ENCODE peak calls at places on chromosomes 11 and 22, in four cellular contexts. Z is foreskin fibroblast, U is heart right ventricle, J is K562. A is an unnamed sample.

GRCh38 chr11:134558258-134558835 is 146.3 kb upstream of the B3GAT1 start:
- DNase-seq in Z (no peak), U (peak), J (no peak), A (no peak)

GRCh38 chr11:113161671-113162589 is 152.5 kb upstream of the TTC12 start:
- DNase-seq in Z (no peak), U (no peak), J (no peak), A (no peak)

GRCh38 chr22:16968218-16968595 is 39.8 kb downstream of the GAB4 start:
- DNase-seq in Z (no peak), U (no peak), J (no peak), A (no peak)

GRCh38 chr11:94794287-94795168 is 26.4 kb downstream of the AMOTL1 start:
- DNase-seq in Z (peak), U (peak), J (no peak), A (peak)

GRCh38 chr22:19066531-19067271 is 55.5 kb downstream of the DGCR2 start:
- DNase-seq in Z (peak), U (no peak), J (no peak), A (peak)

GRCh38 chr11:64384981-64385952 is 26.3 kb downstream of the RPS6KA4 start:
- DNase-seq in Z (no peak), U (no peak), J (no peak), A (no peak)

GRCh38 chr11:66547662-66548009 is 933 bp downstream of the ACTN3 start:
- DNase-seq in Z (no peak), U (no peak), J (no peak), A (no peak)

GRCh38 chr11:90558328-90558865 is 335.5 kb upstream of the CHORDC1 start:
- DNase-seq in Z (no peak), U (no peak), J (no peak), A (no peak)

GRCh38 chr22:33565580-33565995 is 354.7 kb downstream of the LARGE1 start:
- DNase-seq in Z (no peak), U (peak), J (no peak), A (no peak)

GRCh38 chr11:67996622-67997459 is 7.1 kb downstream of the UNC93B1 start:
- DNase-seq in Z (peak), U (no peak), J (peak), A (no peak)

GRCh38 chr22:44918166-44918924 is 91.5 kb downstream of the PHF21B start:
- DNase-seq in Z (no peak), U (no peak), J (no peak), A (no peak)

GRCh38 chr11:27934830-27935145 is 173.2 kb downstream of the KIF18A start:
- DNase-seq in Z (peak), U (no peak), J (no peak), A (peak)

GRCh38 chr22:49137216-49137840 is 690.3 kb downstream of the BRD1 start:
- DNase-seq in Z (no peak), U (no peak), J (no peak), A (no peak)

GRCh38 chr11:528815-529728 is 6.3 kb downstream of the HRAS start:
- DNase-seq in Z (no peak), U (no peak), J (peak), A (no peak)

GRCh38 chr11:66258473-66258893 is 10.0 kb upstream of the RAB1B start:
- DNase-seq in Z (no peak), U (no peak), J (no peak), A (no peak)

GRCh38 chr11:126722006-126722736 is 278.4 kb downstream of the KIRREL3 start:
- DNase-seq in Z (no peak), U (no peak), J (no peak), A (no peak)

GRCh38 chr11:105780781-105781525 is 171.1 kb downstream of the GRIA4 start:
- DNase-seq in Z (no peak), U (no peak), J (no peak), A (no peak)

GRCh38 chr11:117097567-117098268 is 510 bp downstream of the SIK3 start:
- DNase-seq in Z (peak), U (peak), J (peak), A (no peak)

GRCh38 chr11:13687271-13687670 is 18.8 kb downstream of the FAR1 start:
- DNase-seq in Z (no peak), U (no peak), J (no peak), A (no peak)

GRCh38 chr11:123033895-123034294 is 28.0 kb downstream of the HSPA8 start:
- DNase-seq in Z (peak), U (no peak), J (no peak), A (no peak)

GRCh38 chr22:37843746-37844089 is 416 bp downstream of the ANKRD54 start:
- DNase-seq in Z (peak), U (peak), J (peak), A (no peak)

GRCh38 chr11:107172996-107173395 is 154.7 kb upstream of the GUCY1A2 start:
- DNase-seq in Z (no peak), U (no peak), J (no peak), A (no peak)

GRCh38 chr11:130437848-130438247 is 9.4 kb upstream of the ADAMTS8 start:
- DNase-seq in Z (no peak), U (no peak), J (no peak), A (no peak)

GRCh38 chr11:109423114-109423859 is 1.3 kb downstream of the C11orf87 start:
- DNase-seq in Z (peak), U (no peak), J (no peak), A (no peak)
- H3K4me3 ChIP-seq in Z (peak), U (peak), J (no peak), A (peak)

DNA sequence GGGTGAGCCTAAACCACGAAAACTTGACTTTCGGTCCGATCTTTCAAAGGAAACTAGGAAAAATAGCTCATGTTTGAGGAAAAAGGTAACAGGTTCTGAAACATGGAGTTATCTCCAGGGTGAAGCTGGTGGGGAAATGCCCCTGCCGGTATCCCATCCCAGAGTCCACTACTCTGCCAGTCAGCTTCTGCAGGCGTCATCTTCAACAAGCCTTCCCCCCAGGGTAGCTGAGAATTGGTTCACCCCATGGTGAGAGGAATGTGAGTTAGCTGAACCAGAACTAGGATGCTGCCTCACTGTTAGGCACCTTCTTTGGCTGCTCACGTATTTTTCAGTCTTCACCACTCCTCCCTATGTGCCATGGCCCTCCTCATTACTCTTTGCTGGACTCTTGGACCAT is 1.1 kb downstream of the GVQW3 start:
- DNase-seq in Z (peak), U (no peak), J (no peak), A (no peak)
- H3K4me3 ChIP-seq in Z (peak), U (no peak), J (peak), A (peak)

GRCh38 chr22:26139320-26139719 is 29.9 kb upstream of the SEZ6L start:
- DNase-seq in Z (no peak), U (peak), J (no peak), A (no peak)
- H3K4me3 ChIP-seq in Z (no peak), U (no peak), J (no peak), A (no peak)

DNA sequence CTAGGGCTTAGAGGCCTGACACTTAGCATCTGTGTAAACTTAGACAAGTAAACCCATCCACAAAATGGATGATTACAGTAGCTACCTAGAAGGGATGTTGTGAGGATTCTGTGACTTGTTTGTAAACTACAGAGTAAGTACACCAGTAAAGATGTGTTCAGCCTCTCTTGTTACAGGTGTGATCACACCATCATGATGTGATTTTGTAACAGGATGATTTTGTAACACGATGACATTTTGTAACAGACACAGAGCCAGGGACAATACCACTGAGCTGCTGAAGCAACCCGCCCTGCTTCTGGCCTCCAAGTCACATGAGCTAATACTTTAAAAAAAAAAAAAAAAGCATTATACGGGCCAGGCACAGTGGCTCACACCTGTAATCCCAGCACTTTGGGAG is 17.0 kb downstream of the FADD start:
- DNase-seq in Z (no peak), U (no peak), J (no peak), A (no peak)
- H3K4me3 ChIP-seq in Z (no peak), U (no peak), J (no peak), A (no peak)

DNA sequence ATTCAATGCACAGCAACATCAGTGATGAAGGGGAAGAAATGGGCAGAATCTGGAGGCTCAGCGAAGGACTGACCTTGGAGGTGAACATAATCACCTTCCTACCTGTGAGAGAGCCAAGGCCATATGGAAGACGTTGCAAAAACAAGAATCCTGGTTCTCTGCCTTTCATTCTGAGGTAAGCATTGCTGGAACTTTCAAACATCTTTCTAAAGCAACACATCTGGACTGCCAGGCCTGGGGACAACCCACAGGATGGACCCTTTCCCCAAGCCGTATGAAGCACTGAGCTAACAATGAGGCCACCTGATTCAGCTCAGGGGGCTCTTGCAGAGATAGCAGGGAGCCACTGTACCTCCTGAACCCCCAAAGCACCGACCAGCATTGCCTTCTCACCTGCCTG is 70.5 kb downstream of the ETS1 start:
- DNase-seq in Z (no peak), U (no peak), J (no peak), A (no peak)
- H3K4me3 ChIP-seq in Z (peak), U (peak), J (no peak), A (peak)

DNA sequence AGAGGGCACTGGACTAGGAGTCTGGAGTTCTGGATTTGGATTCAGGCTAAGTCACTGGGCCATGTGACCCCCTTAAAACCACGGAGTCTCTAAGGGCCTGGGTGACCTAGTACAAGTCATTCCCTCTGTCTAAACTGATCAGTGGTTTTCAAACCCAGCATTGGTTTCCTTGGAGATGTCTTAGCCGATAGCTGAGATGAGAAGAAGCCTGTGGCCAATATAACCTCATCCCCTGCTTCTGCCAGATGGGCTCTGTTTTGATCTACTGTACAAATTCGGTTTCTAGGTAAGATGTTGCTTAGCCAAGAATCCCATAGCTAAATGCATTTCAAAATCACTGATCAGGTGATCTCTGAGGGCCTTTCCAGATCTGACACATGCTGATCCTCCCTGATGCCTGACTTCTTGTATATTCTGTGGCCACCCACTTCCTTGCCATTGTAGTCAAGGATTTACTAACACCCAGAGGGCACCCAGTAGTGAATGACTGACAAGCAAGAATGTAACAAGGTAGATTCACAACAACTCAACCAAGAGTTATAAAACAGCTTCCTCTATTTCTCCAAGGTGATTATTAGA is 53.1 kb downstream of the GALNT18 start:
- DNase-seq in Z (no peak), U (no peak), J (no peak), A (no peak)
- H3K4me3 ChIP-seq in Z (no peak), U (no peak), J (no peak), A (no peak)

DNA sequence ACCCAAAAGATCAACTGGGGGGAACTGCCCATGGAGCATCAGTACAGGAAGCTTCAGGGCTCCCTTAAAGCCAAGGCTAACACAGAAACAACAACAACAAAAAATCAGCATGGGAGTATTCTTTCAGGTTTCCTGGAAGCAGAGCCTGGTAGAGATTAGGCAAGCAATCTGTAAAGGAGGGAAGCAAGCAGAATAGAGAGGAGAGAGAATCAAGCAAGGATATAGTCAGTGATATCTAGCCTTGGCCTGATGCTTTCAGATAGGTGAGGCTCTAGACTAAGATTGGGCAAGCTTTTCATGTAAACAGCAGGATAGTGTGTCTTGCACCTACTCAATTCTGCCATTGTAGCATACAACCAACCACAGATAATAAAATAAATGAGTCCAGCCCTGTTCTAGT is 44.4 kb upstream of the FAT3 start:
- DNase-seq in Z (no peak), U (no peak), J (no peak), A (no peak)
- H3K4me3 ChIP-seq in Z (no peak), U (no peak), J (no peak), A (no peak)

GRCh38 chr22:41022470-41023298 is 69.7 kb upstream of the EP300 start:
- DNase-seq in Z (peak), U (peak), J (peak), A (no peak)
- H3K4me3 ChIP-seq in Z (peak), U (peak), J (peak), A (peak)

GRCh38 chr22:46106279-46107022 is 43.9 kb upstream of the PPARA start:
- DNase-seq in Z (peak), U (no peak), J (no peak), A (no peak)
- H3K4me3 ChIP-seq in Z (no peak), U (no peak), J (no peak), A (no peak)